ENCODE peak calls at places on chromosomes 5 and 9, in ten cellular contexts. One of them, this sample, is unnamed.

GRCh38 chr5:17882760-17883488 is 248.7 kb downstream of the TAF11L14 start:
- DNase-seq in A549: peak
- DNase-seq in pancreas: no peak
- DNase-seq in uterus: no peak
- DNase-seq in progenitor cell of endocrine pancreas: no peak
- DNase-seq in cardiac muscle cell: no peak
- DNase-seq in GM20000: no peak
- DNase-seq in BE2C: no peak
- DNase-seq in natural killer cell: no peak
- DNase-seq in endothelial cell: no peak
- DNase-seq in this sample: no peak

GRCh38 chr9:133568186-133568585 is 33.7 kb downstream of the ADAMTSL2 start:
- DNase-seq in A549: no peak
- DNase-seq in pancreas: no peak
- DNase-seq in uterus: no peak
- DNase-seq in progenitor cell of endocrine pancreas: no peak
- DNase-seq in cardiac muscle cell: no peak
- DNase-seq in GM20000: no peak
- DNase-seq in BE2C: no peak
- DNase-seq in natural killer cell: no peak
- DNase-seq in endothelial cell: no peak
- DNase-seq in this sample: no peak

GRCh38 chr9:120098584-120098983 is 481.4 kb downstream of the CDK5RAP2 start:
- DNase-seq in A549: no peak
- DNase-seq in pancreas: no peak
- DNase-seq in uterus: no peak
- DNase-seq in progenitor cell of endocrine pancreas: no peak
- DNase-seq in cardiac muscle cell: no peak
- DNase-seq in GM20000: no peak
- DNase-seq in BE2C: no peak
- DNase-seq in natural killer cell: no peak
- DNase-seq in endothelial cell: no peak
- DNase-seq in this sample: no peak

GRCh38 chr5:155068616-155069100 is 55.1 kb downstream of the KIF4B start:
- DNase-seq in A549: no peak
- DNase-seq in pancreas: no peak
- DNase-seq in uterus: no peak
- DNase-seq in progenitor cell of endocrine pancreas: no peak
- DNase-seq in cardiac muscle cell: no peak
- DNase-seq in GM20000: no peak
- DNase-seq in BE2C: no peak
- DNase-seq in natural killer cell: no peak
- DNase-seq in endothelial cell: no peak
- DNase-seq in this sample: no peak

GRCh38 chr9:135772056-135773042 is 70.4 kb downstream of the KCNT1 start:
- DNase-seq in A549: no peak
- DNase-seq in pancreas: no peak
- DNase-seq in uterus: no peak
- DNase-seq in progenitor cell of endocrine pancreas: no peak
- DNase-seq in cardiac muscle cell: no peak
- DNase-seq in GM20000: no peak
- DNase-seq in BE2C: no peak
- DNase-seq in natural killer cell: no peak
- DNase-seq in endothelial cell: no peak
- DNase-seq in this sample: no peak

GRCh38 chr5:147170603-147171002 is 64.2 kb upstream of the STK32A start:
- DNase-seq in A549: no peak
- DNase-seq in pancreas: no peak
- DNase-seq in uterus: no peak
- DNase-seq in progenitor cell of endocrine pancreas: no peak
- DNase-seq in cardiac muscle cell: no peak
- DNase-seq in GM20000: no peak
- DNase-seq in BE2C: no peak
- DNase-seq in natural killer cell: no peak
- DNase-seq in endothelial cell: no peak
- DNase-seq in this sample: no peak

GRCh38 chr9:14704281-14704680 is 11.0 kb upstream of the ZDHHC21 start:
- DNase-seq in A549: no peak
- DNase-seq in pancreas: no peak
- DNase-seq in uterus: no peak
- DNase-seq in progenitor cell of endocrine pancreas: no peak
- DNase-seq in cardiac muscle cell: no peak
- DNase-seq in GM20000: no peak
- DNase-seq in BE2C: no peak
- DNase-seq in natural killer cell: no peak
- DNase-seq in endothelial cell: no peak
- DNase-seq in this sample: no peak

GRCh38 chr9:97981828-97982164 is 1.3 kb upstream of the ANP32B start:
- DNase-seq in A549: no peak
- DNase-seq in pancreas: no peak
- DNase-seq in uterus: no peak
- DNase-seq in progenitor cell of endocrine pancreas: no peak
- DNase-seq in cardiac muscle cell: no peak
- DNase-seq in GM20000: no peak
- DNase-seq in BE2C: no peak
- DNase-seq in natural killer cell: no peak
- DNase-seq in endothelial cell: no peak
- DNase-seq in this sample: no peak

GRCh38 chr5:31343946-31344345 is 150.5 kb downstream of the CDH6 start:
- DNase-seq in A549: no peak
- DNase-seq in pancreas: no peak
- DNase-seq in uterus: no peak
- DNase-seq in progenitor cell of endocrine pancreas: no peak
- DNase-seq in cardiac muscle cell: no peak
- DNase-seq in GM20000: no peak
- DNase-seq in BE2C: no peak
- DNase-seq in natural killer cell: no peak
- DNase-seq in endothelial cell: no peak
- DNase-seq in this sample: no peak

GRCh38 chr9:5743109-5743508 is 89.8 kb downstream of the ERMP1 start:
- DNase-seq in A549: no peak
- DNase-seq in pancreas: no peak
- DNase-seq in uterus: no peak
- DNase-seq in progenitor cell of endocrine pancreas: no peak
- DNase-seq in cardiac muscle cell: no peak
- DNase-seq in GM20000: no peak
- DNase-seq in BE2C: no peak
- DNase-seq in natural killer cell: no peak
- DNase-seq in endothelial cell: no peak
- DNase-seq in this sample: no peak

GRCh38 chr5:65032250-65032649 is 263.5 kb downstream of the CWC27 start:
- DNase-seq in A549: peak
- DNase-seq in pancreas: no peak
- DNase-seq in uterus: no peak
- DNase-seq in progenitor cell of endocrine pancreas: no peak
- DNase-seq in cardiac muscle cell: peak
- DNase-seq in GM20000: no peak
- DNase-seq in BE2C: no peak
- DNase-seq in natural killer cell: no peak
- DNase-seq in endothelial cell: no peak
- DNase-seq in this sample: no peak

GRCh38 chr5:1758574-1758973 is 41.1 kb downstream of the MRPL36 start:
- DNase-seq in A549: no peak
- DNase-seq in pancreas: no peak
- DNase-seq in uterus: no peak
- DNase-seq in progenitor cell of endocrine pancreas: no peak
- DNase-seq in cardiac muscle cell: no peak
- DNase-seq in GM20000: no peak
- DNase-seq in BE2C: no peak
- DNase-seq in natural killer cell: no peak
- DNase-seq in endothelial cell: no peak
- DNase-seq in this sample: no peak

GRCh38 chr5:100803391-100803790 is 99.7 kb downstream of the ST8SIA4 start:
- DNase-seq in A549: no peak
- DNase-seq in pancreas: peak
- DNase-seq in uterus: no peak
- DNase-seq in progenitor cell of endocrine pancreas: no peak
- DNase-seq in cardiac muscle cell: peak
- DNase-seq in GM20000: no peak
- DNase-seq in BE2C: no peak
- DNase-seq in natural killer cell: no peak
- DNase-seq in endothelial cell: no peak
- DNase-seq in this sample: no peak

GRCh38 chr9:110869931-110870330 is 168.3 kb downstream of the LPAR1 start:
- DNase-seq in A549: no peak
- DNase-seq in pancreas: no peak
- DNase-seq in uterus: no peak
- DNase-seq in progenitor cell of endocrine pancreas: no peak
- DNase-seq in cardiac muscle cell: no peak
- DNase-seq in GM20000: no peak
- DNase-seq in BE2C: no peak
- DNase-seq in natural killer cell: no peak
- DNase-seq in endothelial cell: no peak
- DNase-seq in this sample: no peak

GRCh38 chr9:110880123-110880522 is 158.1 kb downstream of the LPAR1 start:
- DNase-seq in A549: no peak
- DNase-seq in pancreas: no peak
- DNase-seq in uterus: no peak
- DNase-seq in progenitor cell of endocrine pancreas: no peak
- DNase-seq in cardiac muscle cell: peak
- DNase-seq in GM20000: no peak
- DNase-seq in BE2C: no peak
- DNase-seq in natural killer cell: no peak
- DNase-seq in endothelial cell: no peak
- DNase-seq in this sample: no peak

GRCh38 chr9:110871736-110872135 is 166.5 kb downstream of the LPAR1 start:
- DNase-seq in A549: no peak
- DNase-seq in pancreas: no peak
- DNase-seq in uterus: no peak
- DNase-seq in progenitor cell of endocrine pancreas: no peak
- DNase-seq in cardiac muscle cell: no peak
- DNase-seq in GM20000: no peak
- DNase-seq in BE2C: no peak
- DNase-seq in natural killer cell: no peak
- DNase-seq in endothelial cell: no peak
- DNase-seq in this sample: no peak

GRCh38 chr9:110877376-110877775 is 160.9 kb downstream of the LPAR1 start:
- DNase-seq in A549: no peak
- DNase-seq in pancreas: no peak
- DNase-seq in uterus: no peak
- DNase-seq in progenitor cell of endocrine pancreas: no peak
- DNase-seq in cardiac muscle cell: no peak
- DNase-seq in GM20000: no peak
- DNase-seq in BE2C: no peak
- DNase-seq in natural killer cell: no peak
- DNase-seq in endothelial cell: no peak
- DNase-seq in this sample: no peak

DNA sequence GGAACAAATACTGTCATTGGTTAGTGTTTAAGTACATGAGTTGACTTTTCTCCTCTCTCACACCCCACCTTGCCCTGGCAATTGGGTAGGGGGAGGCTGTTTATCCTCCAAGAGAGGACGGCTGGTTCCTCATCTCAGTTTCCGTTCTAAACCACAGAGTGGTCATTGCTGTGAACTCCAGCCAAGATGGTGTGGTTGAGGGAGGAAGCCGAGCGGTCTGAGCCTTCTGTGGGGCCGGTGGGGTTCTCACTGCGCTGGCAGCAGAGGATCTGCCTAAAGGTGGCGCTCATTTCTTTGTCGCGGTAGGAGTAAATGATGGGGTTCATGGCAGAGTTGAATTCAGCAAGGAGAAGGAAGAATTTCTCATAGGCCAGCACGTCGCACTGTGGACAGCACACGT is 163.0 kb downstream of the LPAR1 start:
- DNase-seq in A549: no peak
- DNase-seq in pancreas: no peak
- DNase-seq in uterus: no peak
- DNase-seq in progenitor cell of endocrine pancreas: no peak
- DNase-seq in cardiac muscle cell: no peak
- DNase-seq in GM20000: peak
- DNase-seq in BE2C: no peak
- DNase-seq in natural killer cell: no peak
- DNase-seq in endothelial cell: peak
- DNase-seq in this sample: peak
- TF ChIP-seq CTCF in A549: no peak
- TF ChIP-seq CTCF in pancreas: no peak
- TF ChIP-seq CTCF in uterus: no peak
- TF ChIP-seq CTCF in progenitor cell of endocrine pancreas: no peak
- TF ChIP-seq CTCF in cardiac muscle cell: no peak
- TF ChIP-seq CTCF in GM20000: no peak
- TF ChIP-seq CTCF in BE2C: no peak
- TF ChIP-seq CTCF in natural killer cell: peak
- TF ChIP-seq CTCF in endothelial cell: no peak
- TF ChIP-seq CTCF in this sample: peak

GRCh38 chr5:169754737-169755136 is 117.7 kb downstream of the DOCK2 start:
- DNase-seq in A549: no peak
- DNase-seq in pancreas: no peak
- DNase-seq in uterus: no peak
- DNase-seq in progenitor cell of endocrine pancreas: no peak
- DNase-seq in cardiac muscle cell: no peak
- DNase-seq in GM20000: no peak
- DNase-seq in BE2C: no peak
- DNase-seq in natural killer cell: no peak
- DNase-seq in endothelial cell: no peak
- DNase-seq in this sample: no peak
- TF ChIP-seq CTCF in A549: no peak
- TF ChIP-seq CTCF in pancreas: no peak
- TF ChIP-seq CTCF in uterus: no peak
- TF ChIP-seq CTCF in progenitor cell of endocrine pancreas: no peak
- TF ChIP-seq CTCF in cardiac muscle cell: no peak
- TF ChIP-seq CTCF in GM20000: no peak
- TF ChIP-seq CTCF in BE2C: no peak
- TF ChIP-seq CTCF in natural killer cell: no peak
- TF ChIP-seq CTCF in endothelial cell: no peak
- TF ChIP-seq CTCF in this sample: no peak

DNA sequence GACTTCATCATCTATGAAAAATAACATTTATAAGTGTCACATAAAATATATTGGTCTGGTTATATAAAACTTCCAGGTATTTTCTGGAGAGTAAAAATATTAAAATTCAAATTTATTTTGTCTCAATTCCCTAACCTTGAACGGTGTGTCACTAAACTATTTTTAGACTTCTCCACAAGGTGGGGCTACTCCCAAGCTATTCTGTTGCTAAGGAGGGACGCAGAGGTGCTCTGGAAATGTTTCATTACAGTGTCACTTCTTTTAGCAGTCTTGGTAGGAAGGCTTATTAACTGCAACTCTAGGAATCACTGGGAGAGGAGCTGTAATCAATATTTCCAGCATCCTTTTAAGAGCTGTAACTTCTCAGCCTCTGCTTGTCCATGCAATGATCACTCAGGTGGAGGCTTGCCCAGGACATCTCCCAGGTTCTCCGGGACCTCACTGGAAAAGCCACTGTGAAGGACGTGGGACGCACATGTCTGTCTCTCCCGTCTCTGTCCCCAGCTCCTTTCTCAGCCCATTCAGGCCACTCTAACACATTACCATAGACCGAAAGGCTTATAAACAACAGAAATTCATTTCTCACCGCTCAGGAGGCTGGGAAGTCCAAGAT is 32.5 kb upstream of the DNAH5 start:
- DNase-seq in A549: peak
- DNase-seq in pancreas: no peak
- DNase-seq in uterus: no peak
- DNase-seq in progenitor cell of endocrine pancreas: no peak
- DNase-seq in cardiac muscle cell: peak
- DNase-seq in GM20000: no peak
- DNase-seq in BE2C: peak
- DNase-seq in natural killer cell: no peak
- DNase-seq in endothelial cell: peak
- DNase-seq in this sample: no peak
- TF ChIP-seq CTCF in A549: peak
- TF ChIP-seq CTCF in pancreas: peak
- TF ChIP-seq CTCF in uterus: no peak
- TF ChIP-seq CTCF in progenitor cell of endocrine pancreas: peak
- TF ChIP-seq CTCF in cardiac muscle cell: peak
- TF ChIP-seq CTCF in GM20000: no peak
- TF ChIP-seq CTCF in BE2C: peak
- TF ChIP-seq CTCF in natural killer cell: no peak
- TF ChIP-seq CTCF in endothelial cell: peak
- TF ChIP-seq CTCF in this sample: peak

GRCh38 chr9:106670418-106670817 is 192.5 kb upstream of the ZNF462 start:
- DNase-seq in A549: no peak
- DNase-seq in pancreas: no peak
- DNase-seq in uterus: no peak
- DNase-seq in progenitor cell of endocrine pancreas: no peak
- DNase-seq in cardiac muscle cell: no peak
- DNase-seq in GM20000: no peak
- DNase-seq in BE2C: no peak
- DNase-seq in natural killer cell: no peak
- DNase-seq in endothelial cell: no peak
- DNase-seq in this sample: no peak
- TF ChIP-seq CTCF in A549: no peak
- TF ChIP-seq CTCF in pancreas: no peak
- TF ChIP-seq CTCF in uterus: no peak
- TF ChIP-seq CTCF in progenitor cell of endocrine pancreas: no peak
- TF ChIP-seq CTCF in cardiac muscle cell: no peak
- TF ChIP-seq CTCF in GM20000: no peak
- TF ChIP-seq CTCF in BE2C: no peak
- TF ChIP-seq CTCF in natural killer cell: no peak
- TF ChIP-seq CTCF in endothelial cell: no peak
- TF ChIP-seq CTCF in this sample: no peak